ENCODE peak calls at places on chromosomes 16 and 17, in four cellular contexts. A is ovary, Y is transverse colon, U is A549. B is an unnamed sample.

GRCh38 chr17:76501018-76501826 is at the start of gene RHBDF2:
- DNase-seq in A (peak; percentile 89), Y (peak; percentile 96), U (peak; percentile 87), B (peak; percentile 95)

GRCh38 chr16:12467418-12468210 is 336.1 kb downstream of the CPPED1 start:
- DNase-seq in A (no peak), Y (no peak), U (no peak), B (no peak)

GRCh38 chr17:49995055-49995738 is at the start of gene DLX3:
- DNase-seq in A (peak; percentile 53), Y (peak; percentile 60), U (peak; percentile 72), B (no peak)

GRCh38 chr16:30458561-30459394 is 13.1 kb upstream of the SEPHS2 start:
- DNase-seq in A (no peak), Y (peak; percentile 68), U (no peak), B (peak; percentile 92)

GRCh38 chr17:76179496-76180467 is 38.7 kb upstream of the FOXJ1 start:
- DNase-seq in A (no peak), Y (no peak), U (peak; percentile 40), B (no peak)

GRCh38 chr16:25713785-25714570 is 22.2 kb downstream of the HS3ST4 start:
- DNase-seq in A (no peak), Y (no peak), U (no peak), B (no peak)

GRCh38 chr16:2194852-2195315 is 1.5 kb downstream of the CASKIN1 start:
- DNase-seq in A (no peak), Y (peak; percentile 67), U (peak; percentile 82), B (no peak)

GRCh38 chr17:80177986-80178590 is 8.3 kb downstream of the CARD14 start:
- DNase-seq in A (no peak), Y (peak; percentile 68), U (no peak), B (no peak)

GRCh38 chr17:66214893-66215528 is 14.2 kb downstream of the APOH start:
- DNase-seq in A (no peak), Y (no peak), U (no peak), B (no peak)

GRCh38 chr17:18093616-18094408 is 6.1 kb downstream of the DRG2 start:
- DNase-seq in A (peak; percentile 36), Y (no peak), U (peak; percentile 77), B (no peak)

GRCh38 chr17:17084941-17085340 is 42.7 kb downstream of the MPRIP start:
- DNase-seq in A (no peak), Y (peak; percentile 3), U (no peak), B (no peak)

GRCh38 chr16:17194190-17194780 is 276.5 kb downstream of the XYLT1 start:
- DNase-seq in A (peak; percentile 23), Y (peak; percentile 65), U (peak; percentile 16), B (no peak)

GRCh38 chr17:49101054-49101534 is 31.5 kb upstream of the B4GALNT2 start:
- DNase-seq in A (no peak), Y (no peak), U (no peak), B (no peak)

GRCh38 chr17:79978545-79978852 is 57.2 kb downstream of the TBC1D16 start:
- DNase-seq in A (peak; percentile 72), Y (no peak), U (no peak), B (no peak)

GRCh38 chr16:31085873-31086628 is 2.7 kb downstream of the PRSS53 start:
- DNase-seq in A (no peak), Y (no peak), U (no peak), B (no peak)

GRCh38 chr17:77366558-77367245 is 225.9 kb downstream of the SEC14L1 start:
- DNase-seq in A (peak; percentile 59), Y (peak; percentile 49), U (no peak), B (no peak)

GRCh38 chr16:3952342-3953131 is 72.0 kb upstream of the CREBBP start:
- DNase-seq in A (no peak), Y (peak; percentile 21), U (no peak), B (no peak)

GRCh38 chr16:89117239-89117974 is 23.8 kb downstream of the ACSF3 start:
- DNase-seq in A (no peak), Y (peak; percentile 5), U (no peak), B (no peak)

GRCh38 chr17:38915639-38915995 is 9.8 kb upstream of the LASP1NB start:
- DNase-seq in A (no peak), Y (no peak), U (no peak), B (no peak)

GRCh38 chr16:28596840-28597691 is at the start of gene SULT1A2:
- DNase-seq in A (no peak), Y (peak; percentile 81), U (no peak), B (no peak)

GRCh38 chr17:43389022-43389947 is 9.5 kb upstream of the ARL4D start:
- DNase-seq in A (peak; percentile 85), Y (peak; percentile 87), U (peak; percentile 88), B (peak; percentile 95)

GRCh38 chr16:65829076-65829475 is 537.4 kb upstream of the CDH5 start:
- DNase-seq in A (no peak), Y (no peak), U (no peak), B (no peak)

GRCh38 chr17:79246226-79246794 is 171.7 kb downstream of the ENGASE start:
- DNase-seq in A (no peak), Y (no peak), U (no peak), B (no peak)

GRCh38 chr16:937723-938122 is 33.1 kb downstream of the LMF1 start:
- DNase-seq in A (no peak), Y (no peak), U (no peak), B (no peak)

GRCh38 chr16:87331241-87331801 is 14.1 kb upstream of the C16orf95 start:
- DNase-seq in A (no peak), Y (no peak), U (no peak), B (no peak)

GRCh38 chr16:72856797-72857196 is 191.1 kb downstream of the ZFHX3 start:
- DNase-seq in A (no peak), Y (no peak), U (peak; percentile 30), B (no peak)

GRCh38 chr17:2233441-2233947 is 70.1 kb downstream of the SMG6 start:
- DNase-seq in A (peak; percentile 24), Y (no peak), U (no peak), B (no peak)

GRCh38 chr16:27199235-27199586 is 4.1 kb upstream of the KDM8 start:
- DNase-seq in A (no peak), Y (no peak), U (no peak), B (no peak)

GRCh38 chr16:72050769-72051464 is 3.4 kb upstream of the HP start:
- DNase-seq in A (no peak), Y (no peak), U (no peak), B (no peak)

DNA sequence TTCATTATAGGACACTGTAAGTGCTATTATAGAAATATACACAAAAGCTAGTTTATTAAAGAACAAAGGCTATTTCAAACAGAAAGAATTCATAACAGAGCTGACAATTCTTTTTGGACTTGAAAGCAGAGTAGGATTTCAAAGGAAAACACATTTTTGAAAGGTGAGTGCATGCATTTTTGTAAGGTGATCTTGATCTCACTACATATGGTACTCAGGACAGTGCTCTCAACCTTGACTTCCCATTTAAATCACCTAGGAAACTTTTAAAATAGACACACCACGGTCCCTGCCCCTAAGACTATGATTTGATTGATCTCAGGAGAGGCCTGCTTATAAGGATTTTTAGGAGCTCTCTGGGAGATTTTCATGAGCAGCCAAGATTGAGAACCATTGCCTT is 1362.0 kb downstream of the CDH8 start:
- DNase-seq in A (no peak), Y (no peak), U (no peak), B (no peak)
- H3K4me3 ChIP-seq in A (no peak overlapping the region), Y (no peak overlapping the region), U (no peak overlapping the region), B (no peak overlapping the region)

DNA sequence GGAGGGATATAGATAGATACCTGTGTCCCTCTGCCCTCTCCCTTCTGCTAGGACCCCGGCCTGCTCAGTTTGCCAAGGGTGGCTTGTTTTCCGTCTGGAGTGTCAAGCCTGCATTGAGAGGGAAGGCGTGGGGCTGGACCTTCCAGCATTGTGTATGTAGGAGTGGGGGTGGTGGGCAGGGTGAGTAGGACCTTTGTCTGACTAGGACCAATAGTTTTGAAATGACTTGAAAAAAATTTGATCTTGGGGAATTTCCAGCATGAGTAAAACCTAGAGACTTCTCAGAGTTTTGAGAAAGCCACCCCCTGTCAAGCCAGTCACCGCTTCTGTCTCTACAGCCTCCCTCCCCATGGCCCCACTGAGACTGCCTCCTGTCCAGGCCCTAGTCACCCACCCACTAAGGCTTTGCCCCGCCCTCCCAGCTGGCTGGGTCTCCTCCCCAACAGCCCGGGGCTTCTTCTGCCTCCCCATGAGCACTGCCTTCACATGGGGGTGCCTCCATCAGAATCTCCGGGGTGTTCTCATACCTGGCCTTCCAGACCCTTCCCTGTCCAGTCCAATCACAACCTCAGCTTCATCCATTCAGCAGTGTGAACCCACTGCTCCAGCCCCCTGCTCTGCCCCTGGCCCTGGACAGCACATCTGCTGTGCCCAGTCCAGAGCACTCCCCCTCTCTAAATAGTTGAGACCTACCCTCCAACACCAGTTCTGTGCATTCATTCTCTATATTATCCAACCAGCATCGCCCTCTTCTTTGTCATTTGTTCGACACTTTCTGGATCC is 207.0 kb downstream of the MSI2 start:
- DNase-seq in A (no peak), Y (peak; percentile 18), U (peak; percentile 61), B (no peak)
- TF ChIP-seq POLR2A in A (no peak), Y (no peak), U (no peak), B (no peak)

GRCh38 chr17:64387145-64387473 is 3.6 kb downstream of the PECAM1 start:
- DNase-seq in A (no peak), Y (no peak), U (no peak), B (no peak)

GRCh38 chr17:64386412-64387144 is 4.1 kb downstream of the PECAM1 start:
- DNase-seq in A (no peak), Y (no peak), U (no peak), B (no peak)

GRCh38 chr17:64387545-64388171 is 3.0 kb downstream of the PECAM1 start:
- DNase-seq in A (no peak), Y (no peak), U (no peak), B (no peak)

GRCh38 chr17:64384253-64385186 is 6.1 kb downstream of the PECAM1 start:
- DNase-seq in A (no peak), Y (no peak), U (peak; percentile 14), B (no peak)

GRCh38 chr17:64385187-64386083 is 5.2 kb downstream of the PECAM1 start:
- DNase-seq in A (peak; percentile 95), Y (peak; percentile 48), U (peak; percentile 63), B (no peak)
- TF ChIP-seq EP300 in A (peak; percentile 78), Y (no peak), U (peak; percentile 10), B (no peak)

GRCh38 chr17:81285179-81285878 is 9.8 kb downstream of the SLC38A10 start:
- DNase-seq in A (peak; percentile 51), Y (peak; percentile 58), U (no peak), B (peak; percentile 94)
- H3K4me3 ChIP-seq in A (peak overlapping the region; percentile 31), Y (no peak overlapping the region), U (no peak overlapping the region), B (peak overlapping the region; percentile 41)

GRCh38 chr17:58351182-58351581 is 819 bp downstream of the SUPT4H1 start:
- DNase-seq in A (no peak), Y (no peak), U (no peak), B (no peak)

GRCh38 chr17:58354541-58355216 is 2.7 kb upstream of the SUPT4H1 start:
- DNase-seq in A (no peak), Y (no peak), U (no peak), B (no peak)

GRCh38 chr17:58352018-58352842 is at the start of gene SUPT4H1:
- DNase-seq in A (peak; percentile 84), Y (peak; percentile 93), U (peak; percentile 95), B (peak; percentile 98)

GRCh38 chr17:58351710-58352017 is 337 bp downstream of the SUPT4H1 start:
- DNase-seq in A (no peak), Y (no peak), U (no peak), B (no peak)

GRCh38 chr17:58352843-58353719 is 1.1 kb upstream of the SUPT4H1 start:
- DNase-seq in A (peak; percentile 24), Y (peak; percentile 57), U (no peak), B (no peak)
- TF ChIP-seq POLR2A in A (no peak), Y (peak; percentile 37), U (no peak), B (no peak)

GRCh38 chr16:75351183-75351582 is 82.1 kb downstream of the CFDP1 start:
- DNase-seq in A (no peak), Y (no peak), U (no peak), B (no peak)
- TF ChIP-seq EP300 in A (no peak), Y (no peak), U (no peak), B (no peak)